ENCODE peak calls at places on chromosomes 16 and 17, in four cellular contexts. Y, T, Z and M are unnamed samples.

GRCh38 chr17:66964083-66964771 is at the start of gene CACNG4:
- DNase-seq in Y (no peak), T (no peak), Z (no peak), M (no peak)

GRCh38 chr17:3005696-3006095 is 57.7 kb downstream of the OR1D5 start:
- DNase-seq in Y (no peak), T (no peak), Z (no peak), M (no peak)

GRCh38 chr17:33049781-33050414 is 58.3 kb downstream of the SPACA3 start:
- DNase-seq in Y (peak; percentile 17), T (peak; percentile 9), Z (peak; percentile 62), M (no peak)

GRCh38 chr17:74803388-74803930 is 27.3 kb upstream of the NAT9 start:
- DNase-seq in Y (no peak), T (no peak), Z (no peak), M (no peak)

GRCh38 chr17:30229012-30229411 is 6.5 kb downstream of the SLC6A4 start:
- DNase-seq in Y (no peak), T (no peak), Z (no peak), M (peak; percentile 38)

GRCh38 chr16:5916711-5917191 is 819.2 kb upstream of the EEF2KMT start:
- DNase-seq in Y (no peak), T (peak; percentile 67), Z (no peak), M (no peak)

GRCh38 chr17:65618516-65618915 is 57.1 kb upstream of the AXIN2 start:
- DNase-seq in Y (no peak), T (no peak), Z (no peak), M (no peak)

GRCh38 chr16:69818811-69819587 is 56.9 kb downstream of the WWP2 start:
- DNase-seq in Y (no peak), T (no peak), Z (no peak), M (no peak)

GRCh38 chr16:66924527-66925321 is 611 bp downstream of the RRAD start:
- DNase-seq in Y (no peak), T (no peak), Z (peak; percentile 49), M (no peak)

GRCh38 chr16:85395207-85395912 is 217.8 kb upstream of the GSE1 start:
- DNase-seq in Y (no peak), T (peak; percentile 99), Z (peak; percentile 71), M (peak; percentile 96)

GRCh38 chr17:31778538-31778937 is 80.5 kb downstream of the COPRS start:
- DNase-seq in Y (peak; percentile 8), T (peak; percentile 21), Z (no peak), M (no peak)

GRCh38 chr16:82776466-82777146 is 149.8 kb downstream of the CDH13 start:
- DNase-seq in Y (no peak), T (no peak), Z (no peak), M (no peak)

GRCh38 chr16:89358030-89359005 is 132.0 kb downstream of the ANKRD11 start:
- DNase-seq in Y (no peak), T (no peak), Z (no peak), M (no peak)

GRCh38 chr17:46179375-46179999 is 13.7 kb downstream of the KANSL1 start:
- DNase-seq in Y (no peak), T (no peak), Z (no peak), M (no peak)

GRCh38 chr17:8289103-8289397 is 580 bp downstream of the RANGRF start:
- DNase-seq in Y (no peak), T (no peak), Z (no peak), M (peak; percentile 88)

GRCh38 chr17:60151355-60151754 is 1.6 kb downstream of the CA4 start:
- DNase-seq in Y (peak; percentile 51), T (no peak), Z (no peak), M (no peak)

GRCh38 chr17:7888184-7888920 is at the start of gene CHD3:
- DNase-seq in Y (no peak), T (no peak), Z (peak; percentile 61), M (no peak)

GRCh38 chr17:10610821-10611323 is 46.2 kb downstream of the MYH3 start:
- DNase-seq in Y (no peak), T (no peak), Z (no peak), M (no peak)

GRCh38 chr17:79583475-79583874 is 27.4 kb downstream of the RBFOX3 start:
- DNase-seq in Y (no peak), T (no peak), Z (no peak), M (no peak)

GRCh38 chr17:28170771-28171170 is 128.3 kb downstream of the NLK start:
- DNase-seq in Y (no peak), T (peak; percentile 14), Z (no peak), M (no peak)

GRCh38 chr16:13811834-13812233 is 108.1 kb upstream of the ERCC4 start:
- DNase-seq in Y (no peak), T (no peak), Z (no peak), M (no peak)

GRCh38 chr17:39816272-39816671 is 47.8 kb downstream of the IKZF3 start:
- DNase-seq in Y (no peak), T (no peak), Z (no peak), M (no peak)

GRCh38 chr16:61580579-61580978 is 455.7 kb downstream of the CDH8 start:
- DNase-seq in Y (no peak), T (no peak), Z (no peak), M (no peak)

GRCh38 chr17:43714338-43715149 is 44.0 kb downstream of the SOST start:
- DNase-seq in Y (no peak), T (peak; percentile 77), Z (no peak), M (no peak)
- H3K27ac ChIP-seq in Y (no peak overlapping the region), T (no peak overlapping the region), Z (no peak overlapping the region), M (peak overlapping the region; percentile 85)

GRCh38 chr17:43614560-43614959 is 47.2 kb downstream of the MEOX1 start:
- DNase-seq in Y (no peak), T (no peak), Z (no peak), M (no peak)

GRCh38 chr17:43616865-43617264 is 44.9 kb downstream of the MEOX1 start:
- DNase-seq in Y (no peak), T (no peak), Z (no peak), M (no peak)

GRCh38 chr17:43613911-43614310 is 47.8 kb downstream of the MEOX1 start:
- DNase-seq in Y (no peak), T (no peak), Z (no peak), M (no peak)

GRCh38 chr17:43615330-43615729 is 46.4 kb downstream of the MEOX1 start:
- DNase-seq in Y (no peak), T (peak; percentile 18), Z (no peak), M (no peak)

DNA sequence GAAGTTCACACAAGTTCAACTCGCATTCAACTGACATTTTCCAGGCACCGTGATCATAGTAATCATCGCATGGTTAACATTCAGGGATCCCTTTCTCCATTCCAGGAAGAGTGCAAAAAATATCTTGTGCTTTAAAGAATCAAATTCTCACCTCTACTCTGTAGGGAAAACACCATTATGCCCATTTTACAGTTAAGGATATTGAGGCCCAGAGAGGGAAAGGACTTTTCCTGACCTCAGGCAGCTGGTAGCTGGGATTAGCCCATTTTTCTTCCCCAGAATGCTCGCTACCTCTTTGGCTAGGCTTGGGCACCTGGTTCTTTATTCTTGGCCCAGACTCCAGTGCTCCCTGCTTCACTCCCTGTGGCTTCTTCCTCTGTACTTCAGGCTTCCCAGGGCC is 45.8 kb downstream of the MEOX1 start:
- DNase-seq in Y (no peak), T (no peak), Z (no peak), M (no peak)
- H3K4me3 ChIP-seq in Y (no peak overlapping the region), T (no peak overlapping the region), Z (no peak overlapping the region), M (no peak overlapping the region)

GRCh38 chr17:50097907-50098306 is 2.8 kb downstream of the PDK2 start:
- DNase-seq in Y (no peak), T (no peak), Z (no peak), M (no peak)

GRCh38 chr17:50096092-50096491 is 941 bp downstream of the PDK2 start:
- DNase-seq in Y (no peak), T (no peak), Z (peak; percentile 57), M (no peak)

GRCh38 chr17:50097455-50097854 is 2.3 kb downstream of the PDK2 start:
- DNase-seq in Y (no peak), T (no peak), Z (no peak), M (no peak)

GRCh38 chr17:50095626-50096037 is 481 bp downstream of the PDK2 start:
- DNase-seq in Y (peak; percentile 35), T (no peak), Z (no peak), M (no peak)

GRCh38 chr17:50096758-50097157 is 1.6 kb downstream of the PDK2 start:
- DNase-seq in Y (no peak), T (no peak), Z (no peak), M (no peak)
- H3K27ac ChIP-seq in Y (no peak overlapping the region), T (no peak overlapping the region), Z (peak overlapping the region; percentile 89), M (peak overlapping the region; percentile 75)

GRCh38 chr17:61402978-61403845 is 3.6 kb downstream of the TBX2 start:
- DNase-seq in Y (no peak), T (no peak), Z (no peak), M (no peak)
- H3K4me3 ChIP-seq in Y (no peak overlapping the region), T (peak overlapping the region; percentile 93), Z (peak overlapping the region; percentile 28), M (peak overlapping the region; percentile 83)

GRCh38 chr17:78355701-78356100 is 4.2 kb downstream of the SOCS3 start:
- DNase-seq in Y (no peak), T (no peak), Z (no peak), M (no peak)
- H3K27ac ChIP-seq in Y (no peak overlapping the region), T (peak overlapping the region; percentile 94), Z (peak overlapping the region; percentile 93), M (peak overlapping the region; percentile 98)

GRCh38 chr17:19676901-19677300 is 28.4 kb downstream of the ALDH3A2 start:
- DNase-seq in Y (no peak), T (no peak), Z (no peak), M (no peak)

GRCh38 chr17:19678581-19679418 is 30.2 kb downstream of the ALDH3A2 start:
- DNase-seq in Y (no peak), T (no peak), Z (no peak), M (no peak)

GRCh38 chr17:19672009-19672837 is 23.7 kb downstream of the ALDH3A2 start:
- DNase-seq in Y (no peak), T (peak; percentile 8), Z (peak; percentile 62), M (peak; percentile 67)

GRCh38 chr17:19683117-19683516 is 33.3 kb downstream of the SLC47A2 start:
- DNase-seq in Y (no peak), T (no peak), Z (no peak), M (no peak)

DNA sequence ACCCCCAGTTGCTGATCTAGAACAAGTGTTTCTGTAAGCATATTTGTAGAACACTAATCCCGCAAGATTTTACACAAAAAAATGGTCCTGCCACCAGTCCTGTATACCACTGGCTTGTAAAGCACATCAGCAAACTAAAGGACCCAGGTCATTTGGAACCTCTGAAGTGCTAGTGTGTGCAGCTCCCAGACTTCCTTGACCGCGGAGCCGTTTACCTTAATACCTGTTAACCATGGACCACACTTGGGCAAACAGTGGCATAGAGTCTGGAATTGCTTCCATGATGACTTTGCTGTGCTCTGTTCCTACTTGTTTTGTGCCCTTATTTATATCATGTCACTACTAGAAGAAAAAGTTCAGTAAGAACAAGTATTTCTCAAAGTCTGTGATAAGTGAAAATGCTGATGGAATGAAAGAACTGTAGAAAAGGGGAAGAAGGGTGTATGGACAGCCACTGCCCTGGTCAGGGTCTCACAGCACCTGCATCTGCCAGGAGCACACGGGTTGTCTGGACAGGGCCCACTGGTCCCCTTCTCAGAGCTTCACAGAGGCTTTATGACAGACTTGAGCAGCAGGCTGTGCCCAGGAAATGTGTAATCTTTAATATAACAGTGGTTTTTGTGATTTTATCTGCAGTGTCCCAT is 29.3 kb downstream of the ALDH3A2 start:
- DNase-seq in Y (no peak), T (no peak), Z (no peak), M (no peak)
- H3K4me3 ChIP-seq in Y (no peak overlapping the region), T (no peak overlapping the region), Z (no peak overlapping the region), M (no peak overlapping the region)